ENCODE peak calls at places on chromosomes 6 and 20, in seven cellular contexts. One of them, this sample, is unnamed.

GRCh38 chr6:148374040-148374439 is 31.4 kb downstream of the SASH1 start:
- DNase-seq in psoas muscle: no peak
- DNase-seq in upper lobe of right lung: no peak
- DNase-seq in hepatocyte: no peak
- DNase-seq in Peyer's patch: no peak
- DNase-seq in vagina: no peak
- DNase-seq in ovary: no peak
- DNase-seq in this sample: no peak

GRCh38 chr6:99016355-99016754 is 68.6 kb upstream of the FBXL4 start:
- DNase-seq in psoas muscle: no peak
- DNase-seq in upper lobe of right lung: no peak
- DNase-seq in hepatocyte: no peak
- DNase-seq in Peyer's patch: no peak
- DNase-seq in vagina: no peak
- DNase-seq in ovary: no peak
- DNase-seq in this sample: no peak

GRCh38 chr6:90217621-90218496 is 78.8 kb downstream of the BACH2 start:
- DNase-seq in psoas muscle: no peak
- DNase-seq in upper lobe of right lung: peak; percentile 67
- DNase-seq in hepatocyte: no peak
- DNase-seq in Peyer's patch: peak; percentile 50
- DNase-seq in vagina: peak; percentile 91
- DNase-seq in ovary: no peak
- DNase-seq in this sample: no peak

GRCh38 chr6:53866231-53866630 is 71.4 kb downstream of the LRRC1 start:
- DNase-seq in psoas muscle: no peak
- DNase-seq in upper lobe of right lung: no peak
- DNase-seq in hepatocyte: no peak
- DNase-seq in Peyer's patch: no peak
- DNase-seq in vagina: no peak
- DNase-seq in ovary: no peak
- DNase-seq in this sample: no peak

GRCh38 chr20:58054744-58055373 is 173.6 kb downstream of the ANKRD60 start:
- DNase-seq in psoas muscle: peak; percentile 47
- DNase-seq in upper lobe of right lung: no peak
- DNase-seq in hepatocyte: peak; percentile 35
- DNase-seq in Peyer's patch: no peak
- DNase-seq in vagina: peak; percentile 88
- DNase-seq in ovary: peak; percentile 89
- DNase-seq in this sample: no peak

GRCh38 chr6:157075549-157076426 is 247.5 kb downstream of the TMEM242 start:
- DNase-seq in psoas muscle: no peak
- DNase-seq in upper lobe of right lung: no peak
- DNase-seq in hepatocyte: no peak
- DNase-seq in Peyer's patch: no peak
- DNase-seq in vagina: no peak
- DNase-seq in ovary: no peak
- DNase-seq in this sample: no peak

GRCh38 chr6:137832110-137832509 is 34.9 kb upstream of the TNFAIP3 start:
- DNase-seq in psoas muscle: no peak
- DNase-seq in upper lobe of right lung: no peak
- DNase-seq in hepatocyte: no peak
- DNase-seq in Peyer's patch: no peak
- DNase-seq in vagina: no peak
- DNase-seq in ovary: no peak
- DNase-seq in this sample: no peak

GRCh38 chr6:118263929-118264486 is 284.1 kb upstream of the PLN start:
- DNase-seq in psoas muscle: no peak
- DNase-seq in upper lobe of right lung: no peak
- DNase-seq in hepatocyte: peak; percentile 33
- DNase-seq in Peyer's patch: no peak
- DNase-seq in vagina: no peak
- DNase-seq in ovary: no peak
- DNase-seq in this sample: no peak

GRCh38 chr6:81822584-81822983 is 70.1 kb upstream of the TENT5A start:
- DNase-seq in psoas muscle: no peak
- DNase-seq in upper lobe of right lung: no peak
- DNase-seq in hepatocyte: no peak
- DNase-seq in Peyer's patch: no peak
- DNase-seq in vagina: no peak
- DNase-seq in ovary: no peak
- DNase-seq in this sample: no peak

GRCh38 chr6:40788661-40789111 is 201.5 kb upstream of the LRFN2 start:
- DNase-seq in psoas muscle: no peak
- DNase-seq in upper lobe of right lung: no peak
- DNase-seq in hepatocyte: no peak
- DNase-seq in Peyer's patch: no peak
- DNase-seq in vagina: no peak
- DNase-seq in ovary: peak; percentile 49
- DNase-seq in this sample: no peak

DNA sequence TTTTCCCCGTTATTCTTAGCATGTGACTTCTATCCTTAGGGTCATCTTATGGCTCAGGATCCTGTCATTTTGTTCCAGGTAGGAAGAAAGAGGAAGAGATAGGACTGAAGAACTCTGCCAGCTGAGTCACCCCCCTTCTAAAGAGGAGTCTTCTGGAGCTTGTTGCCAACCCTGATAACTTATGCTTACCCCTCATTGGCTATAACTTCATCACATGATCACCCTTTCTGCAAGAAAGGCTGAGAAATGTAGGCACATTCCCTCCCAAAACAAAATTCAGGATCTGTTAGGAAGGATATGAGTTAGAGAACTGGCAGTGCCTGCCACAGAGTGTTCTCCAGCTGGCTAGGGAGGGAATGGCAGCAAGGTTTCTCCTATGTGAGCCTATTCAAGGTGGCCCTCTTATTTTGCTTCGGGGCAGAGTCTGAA is 35.6 kb downstream of the ARFGEF2 start:
- DNase-seq in psoas muscle: no peak
- DNase-seq in upper lobe of right lung: no peak
- DNase-seq in hepatocyte: no peak
- DNase-seq in Peyer's patch: no peak
- DNase-seq in vagina: no peak
- DNase-seq in ovary: no peak
- DNase-seq in this sample: no peak
- H3K36me3 ChIP-seq in psoas muscle: peaks cover 76% of the 10 kb centered on the region
- H3K36me3 ChIP-seq in upper lobe of right lung: peaks cover 84% of the 10 kb centered on the region
- H3K36me3 ChIP-seq in hepatocyte: no peaks in the 10 kb centered on the region
- H3K36me3 ChIP-seq in Peyer's patch: peaks cover 83% of the 10 kb centered on the region
- H3K36me3 ChIP-seq in vagina: no peaks in the 10 kb centered on the region
- H3K36me3 ChIP-seq in ovary: no peaks in the 10 kb centered on the region
- H3K36me3 ChIP-seq in this sample: peaks cover 54% of the 10 kb centered on the region

DNA sequence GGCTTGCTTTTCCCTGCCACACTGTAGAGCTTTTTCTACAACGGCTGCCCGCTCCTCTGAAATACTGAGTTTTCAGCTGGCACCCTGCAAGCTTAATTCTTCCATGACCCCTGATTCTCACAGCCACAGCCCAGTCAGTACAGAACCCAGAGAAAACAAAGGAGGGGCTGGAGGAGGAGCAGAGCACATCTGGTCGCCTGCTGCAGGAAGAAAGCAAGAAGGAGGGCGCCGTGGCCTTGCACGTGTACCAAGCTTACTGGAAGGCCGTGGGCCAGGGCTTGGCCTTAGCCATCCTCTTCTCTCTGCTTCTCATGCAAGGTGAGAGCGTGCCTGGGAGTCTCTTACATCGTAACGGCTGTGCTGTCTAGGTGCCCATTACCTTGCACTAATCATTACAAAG is 11.3 kb downstream of the DLK2 start:
- DNase-seq in psoas muscle: no peak
- DNase-seq in upper lobe of right lung: no peak
- DNase-seq in hepatocyte: no peak
- DNase-seq in Peyer's patch: no peak
- DNase-seq in vagina: no peak
- DNase-seq in ovary: no peak
- DNase-seq in this sample: no peak
- H3K36me3 ChIP-seq in psoas muscle: peaks cover 98% of the 10 kb centered on the region
- H3K36me3 ChIP-seq in upper lobe of right lung: peaks cover 94% of the 10 kb centered on the region
- H3K36me3 ChIP-seq in hepatocyte: no peaks in the 10 kb centered on the region
- H3K36me3 ChIP-seq in Peyer's patch: peaks cover 88% of the 10 kb centered on the region
- H3K36me3 ChIP-seq in vagina: no peaks in the 10 kb centered on the region
- H3K36me3 ChIP-seq in ovary: no peaks in the 10 kb centered on the region
- H3K36me3 ChIP-seq in this sample: peaks cover 74% of the 10 kb centered on the region

GRCh38 chr6:19417713-19418112 is 419.5 kb upstream of the ID4 start:
- DNase-seq in psoas muscle: no peak
- DNase-seq in upper lobe of right lung: no peak
- DNase-seq in hepatocyte: peak; percentile 13
- DNase-seq in Peyer's patch: no peak
- DNase-seq in vagina: no peak
- DNase-seq in ovary: no peak
- DNase-seq in this sample: no peak

GRCh38 chr6:19413323-19413722 is 423.8 kb upstream of the ID4 start:
- DNase-seq in psoas muscle: no peak
- DNase-seq in upper lobe of right lung: no peak
- DNase-seq in hepatocyte: no peak
- DNase-seq in Peyer's patch: no peak
- DNase-seq in vagina: no peak
- DNase-seq in ovary: no peak
- DNase-seq in this sample: no peak

GRCh38 chr6:19415605-19416326 is 421.4 kb upstream of the ID4 start:
- DNase-seq in psoas muscle: no peak
- DNase-seq in upper lobe of right lung: no peak
- DNase-seq in hepatocyte: no peak
- DNase-seq in Peyer's patch: no peak
- DNase-seq in vagina: no peak
- DNase-seq in ovary: no peak
- DNase-seq in this sample: no peak

DNA sequence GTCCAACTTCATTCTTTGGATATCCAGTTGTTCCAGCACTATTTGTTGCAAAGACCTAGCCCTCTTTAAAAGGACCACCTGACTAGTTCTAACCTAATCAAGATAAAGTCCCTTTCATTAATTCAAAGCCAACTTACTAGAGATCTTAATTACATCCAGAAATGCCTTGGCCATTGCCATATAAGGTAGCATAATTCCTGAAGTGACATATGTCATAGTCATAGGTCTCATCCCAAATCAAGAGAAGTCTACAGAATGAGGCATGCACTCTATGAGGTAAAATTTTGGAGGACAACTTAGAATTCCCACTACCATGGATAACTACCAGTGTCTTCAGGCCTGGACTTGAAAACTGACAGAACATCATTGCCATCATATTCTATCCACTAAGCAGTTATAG is 420.4 kb upstream of the ID4 start:
- DNase-seq in psoas muscle: no peak
- DNase-seq in upper lobe of right lung: no peak
- DNase-seq in hepatocyte: no peak
- DNase-seq in Peyer's patch: no peak
- DNase-seq in vagina: no peak
- DNase-seq in ovary: no peak
- DNase-seq in this sample: no peak
- H3K36me3 ChIP-seq in psoas muscle: no peaks in the 10 kb centered on the region
- H3K36me3 ChIP-seq in upper lobe of right lung: no peaks in the 10 kb centered on the region
- H3K36me3 ChIP-seq in hepatocyte: no peaks in the 10 kb centered on the region
- H3K36me3 ChIP-seq in Peyer's patch: no peaks in the 10 kb centered on the region
- H3K36me3 ChIP-seq in vagina: no peaks in the 10 kb centered on the region
- H3K36me3 ChIP-seq in ovary: no peaks in the 10 kb centered on the region
- H3K36me3 ChIP-seq in this sample: no peaks in the 10 kb centered on the region

DNA sequence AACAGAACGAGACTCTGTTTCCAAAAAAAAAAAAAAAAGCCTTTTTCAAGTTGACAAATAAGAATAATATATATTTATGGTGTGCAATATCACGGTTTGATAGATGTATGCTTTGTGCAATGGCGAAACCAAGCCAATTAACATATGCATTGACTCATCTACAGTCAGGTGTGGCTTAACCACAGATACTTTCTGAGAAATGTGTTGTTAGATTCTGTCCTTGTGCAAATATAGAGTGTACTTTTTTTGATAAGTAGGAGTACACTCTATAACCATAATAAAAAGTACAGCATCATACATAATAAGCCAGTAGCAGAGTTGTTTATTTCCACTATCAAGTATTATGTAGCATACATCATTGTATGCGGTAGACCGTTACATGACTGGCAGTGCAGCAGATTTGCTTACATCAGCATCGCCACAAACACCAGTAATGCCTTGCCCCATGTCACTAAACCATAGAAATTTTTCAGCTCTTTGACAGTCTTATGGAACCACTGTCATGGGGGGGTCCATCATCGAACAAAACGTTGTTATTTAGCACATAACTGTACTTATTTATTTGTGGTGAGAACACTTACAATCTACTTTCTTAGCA is 59.2 kb downstream of the TMEM170B start:
- DNase-seq in psoas muscle: no peak
- DNase-seq in upper lobe of right lung: no peak
- DNase-seq in hepatocyte: no peak
- DNase-seq in Peyer's patch: no peak
- DNase-seq in vagina: no peak
- DNase-seq in ovary: no peak
- DNase-seq in this sample: no peak
- H3K36me3 ChIP-seq in psoas muscle: no peaks in the 10 kb centered on the region
- H3K36me3 ChIP-seq in upper lobe of right lung: no peaks in the 10 kb centered on the region
- H3K36me3 ChIP-seq in hepatocyte: no peaks in the 10 kb centered on the region
- H3K36me3 ChIP-seq in Peyer's patch: no peaks in the 10 kb centered on the region
- H3K36me3 ChIP-seq in vagina: no peaks in the 10 kb centered on the region
- H3K36me3 ChIP-seq in ovary: no peaks in the 10 kb centered on the region
- H3K36me3 ChIP-seq in this sample: no peaks in the 10 kb centered on the region

GRCh38 chr20:48984575-48985219 is 61.4 kb upstream of the CSE1L start:
- DNase-seq in psoas muscle: no peak
- DNase-seq in upper lobe of right lung: no peak
- DNase-seq in hepatocyte: no peak
- DNase-seq in Peyer's patch: no peak
- DNase-seq in vagina: no peak
- DNase-seq in ovary: no peak
- DNase-seq in this sample: no peak
- H3K36me3 ChIP-seq in psoas muscle: peaks cover 81% of the 10 kb centered on the region
- H3K36me3 ChIP-seq in upper lobe of right lung: peaks cover 90% of the 10 kb centered on the region
- H3K36me3 ChIP-seq in hepatocyte: peaks cover 6% of the 10 kb centered on the region
- H3K36me3 ChIP-seq in Peyer's patch: peaks cover 85% of the 10 kb centered on the region
- H3K36me3 ChIP-seq in vagina: no peaks in the 10 kb centered on the region
- H3K36me3 ChIP-seq in ovary: no peaks in the 10 kb centered on the region
- H3K36me3 ChIP-seq in this sample: peaks cover 76% of the 10 kb centered on the region

This sample was measured in tibial artery.